ENCODE peak calls at places on chromosome 5, in four cellular contexts. C, P, M and T are unnamed samples.

GRCh38 chr5:73104326-73104725 is 16.0 kb upstream of the TMEM171 start:
- DNase-seq in C (no peak), M (no peak), P (no peak), T (no peak)

GRCh38 chr5:565782-566445 is 41.7 kb upstream of the SLC9A3 start:
- DNase-seq in C (peak), P (no peak), M (no peak), T (no peak)

GRCh38 chr5:71778678-71779276 is 59.7 kb downstream of the CARTPT start:
- DNase-seq in P (no peak), M (no peak), C (peak), T (peak)

GRCh38 chr5:31153523-31153922 is 40.0 kb upstream of the CDH6 start:
- DNase-seq in C (no peak), M (no peak), P (no peak), T (no peak)

GRCh38 chr5:115490601-115491000 is 54.0 kb downstream of the FEM1C start:
- DNase-seq in P (no peak), C (no peak), M (no peak), T (no peak)

GRCh38 chr5:69285448-69286116 is 47.0 kb downstream of the CCDC125 start:
- DNase-seq in P (no peak), C (no peak), M (no peak), T (no peak)

GRCh38 chr5:120655828-120656435 is 191.8 kb downstream of the PRR16 start:
- DNase-seq in M (no peak), C (peak), P (no peak), T (no peak)

GRCh38 chr5:151651997-151652645 is 34.6 kb downstream of the SPARC start:
- DNase-seq in P (peak), M (peak), C (peak), T (peak)

GRCh38 chr5:35308391-35308790 is 78.1 kb upstream of the PRLR start:
- DNase-seq in P (no peak), C (peak), M (no peak), T (no peak)

GRCh38 chr5:7015586-7016256 is 302.5 kb downstream of the TENT4A start:
- DNase-seq in M (no peak), P (no peak), C (no peak), T (no peak)

GRCh38 chr5:91963166-91963565 is 580.0 kb upstream of the ARRDC3 start:
- DNase-seq in M (no peak), C (no peak), P (no peak), T (no peak)

GRCh38 chr5:140194662-140195061 is 19.7 kb downstream of the CYSTM1 start:
- DNase-seq in P (no peak), M (no peak), C (no peak), T (no peak)

GRCh38 chr5:152632380-152632779 is 227.3 kb upstream of the NMUR2 start:
- DNase-seq in M (no peak), C (no peak), P (no peak), T (no peak)

GRCh38 chr5:57805732-57806131 is 323.1 kb upstream of the ACTBL2 start:
- DNase-seq in M (no peak), P (no peak), C (no peak), T (no peak)

GRCh38 chr5:176401281-176402205 is 13.0 kb downstream of the HIGD2A start:
- DNase-seq in M (no peak), P (no peak), C (no peak), T (no peak)

GRCh38 chr5:58259685-58260152 is 200.2 kb downstream of the PLK2 start:
- DNase-seq in C (no peak), P (no peak), M (no peak), T (no peak)

GRCh38 chr5:54889826-54890225 is 95.6 kb downstream of the ESM1 start:
- DNase-seq in M (no peak), C (no peak), P (no peak), T (no peak)

GRCh38 chr5:172282277-172283019 is 1.1 kb downstream of the UBTD2 start:
- DNase-seq in C (no peak), M (no peak), P (no peak), T (no peak)

GRCh38 chr5:75522025-75522424 is 10.3 kb downstream of the POLK start:
- DNase-seq in M (no peak), C (no peak), P (no peak), T (no peak)

GRCh38 chr5:66151030-66151429 is 6.9 kb downstream of the SREK1 start:
- DNase-seq in P (no peak), M (no peak), C (no peak), T (no peak)

GRCh38 chr5:9494321-9494720 is 51.6 kb downstream of the SEMA5A start:
- DNase-seq in P (no peak), C (peak), M (no peak), T (no peak)

GRCh38 chr5:82274343-82275266 is 3.5 kb downstream of the RPS23 start:
- DNase-seq in C (no peak), P (no peak), M (no peak), T (no peak)

GRCh38 chr5:90548069-90548593 is 10.5 kb upstream of the ADGRV1 start:
- DNase-seq in P (no peak), M (no peak), C (peak), T (peak)

GRCh38 chr5:173823721-173824567 is 64.2 kb upstream of the CPEB4 start:
- DNase-seq in C (no peak), P (no peak), M (no peak), T (no peak)

GRCh38 chr5:3535414-3536211 is 60.0 kb upstream of the IRX1 start:
- DNase-seq in M (no peak), P (no peak), C (no peak), T (no peak)

GRCh38 chr5:62328772-62329491 is 22.9 kb downstream of the KIF2A start:
- DNase-seq in P (no peak), M (no peak), C (no peak), T (no peak)